ENCODE peak calls at places on chromosomes 4 and X, in five cellular contexts. O is aorta, R is breast epithelium, F is testis, W is stomach. P is an unnamed sample. For H3K27me3, the result is how much of the 10 kb centered on the place peaks cover.

GRCh38 chrX:50920132-50920531 is 9.6 kb downstream of the BMP15 start:
- DNase-seq in F (no peak), W (no peak), O (no peak), R (no peak), P (peak)

GRCh38 chrX:130120746-130121504 is 10.6 kb upstream of the ELF4 start:
- DNase-seq in W (peak), R (no peak), F (peak), O (peak), P (peak)

GRCh38 chrX:71532078-71532752 is 689 bp upstream of the OGT start:
- DNase-seq in F (peak), R (no peak), O (no peak), W (no peak), P (peak)

GRCh38 chr4:121072080-121072835 is at the start of gene NDNF:
- DNase-seq in F (peak), O (peak), W (no peak), R (no peak), P (no peak)

GRCh38 chr4:81468685-81469084 is 3.0 kb downstream of the RASGEF1B start:
- DNase-seq in F (no peak), R (no peak), W (no peak), O (no peak), P (no peak)

GRCh38 chrX:143854006-143854405 is 29.9 kb upstream of the UBE2NL start:
- DNase-seq in R (no peak), F (no peak), O (no peak), W (no peak), P (no peak)

GRCh38 chrX:140510306-140510676 is 5.4 kb upstream of the SOX3 start:
- DNase-seq in O (no peak), W (no peak), F (no peak), R (no peak), P (no peak)

GRCh38 chrX:119402588-119402987 is 3.5 kb downstream of the SLC25A43 start:
- DNase-seq in R (no peak), F (no peak), W (no peak), O (no peak), P (no peak)

GRCh38 chr4:123661080-123661737 is 264.6 kb downstream of the SPRY1 start:
- DNase-seq in W (no peak), F (no peak), R (no peak), O (no peak), P (peak)

GRCh38 chr4:150510176-150510875 is 71.6 kb upstream of the MAB21L2 start:
- DNase-seq in F (no peak), R (no peak), O (no peak), W (no peak), P (no peak)

GRCh38 chr4:54230479-54231418 is 1.7 kb downstream of the PDGFRA start:
- DNase-seq in O (peak), R (no peak), F (peak), W (no peak), P (no peak)

GRCh38 chr4:74230902-74231499 is 73.1 kb downstream of the MTHFD2L start:
- DNase-seq in O (peak), W (peak), F (no peak), R (no peak), P (peak)

GRCh38 chr4:60314367-60314766 is 885.8 kb upstream of the ADGRL3 start:
- DNase-seq in O (no peak), W (no peak), R (no peak), F (no peak), P (no peak)

GRCh38 chr4:60315586-60315985 is 884.5 kb upstream of the ADGRL3 start:
- DNase-seq in F (no peak), O (no peak), R (no peak), W (no peak), P (no peak)

DNA sequence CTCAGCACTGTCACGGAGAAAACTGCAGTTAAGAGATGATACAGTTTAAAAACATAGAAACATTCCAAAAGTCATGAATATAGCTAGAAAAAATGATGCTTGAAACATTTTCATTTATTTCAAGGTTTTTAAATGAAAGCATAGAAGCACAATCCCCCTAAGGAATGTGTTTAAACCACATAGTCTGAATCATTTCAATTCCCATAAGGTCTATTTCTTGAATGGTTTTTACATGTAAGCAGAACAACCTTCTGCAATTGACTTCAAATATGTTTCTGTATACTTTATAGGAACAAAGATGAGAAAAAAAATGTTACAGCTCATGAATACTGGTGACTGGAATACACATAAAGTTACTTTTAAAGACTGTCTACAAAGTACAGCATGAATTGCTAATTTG is 886.5 kb upstream of the ADGRL3 start:
- DNase-seq in W (no peak), R (no peak), O (no peak), F (no peak), P (no peak)
- H3K27ac ChIP-seq in W (no peak), R (no peak), O (no peak), F (no peak), P (no peak)

GRCh38 chrX:104168127-104168526 is 1.9 kb downstream of the FAM199X start:
- DNase-seq in R (no peak), F (no peak), W (no peak), O (no peak), P (no peak)
- H3K4me3 ChIP-seq in R (no peak), F (no peak), W (no peak), O (no peak), P (no peak)

DNA sequence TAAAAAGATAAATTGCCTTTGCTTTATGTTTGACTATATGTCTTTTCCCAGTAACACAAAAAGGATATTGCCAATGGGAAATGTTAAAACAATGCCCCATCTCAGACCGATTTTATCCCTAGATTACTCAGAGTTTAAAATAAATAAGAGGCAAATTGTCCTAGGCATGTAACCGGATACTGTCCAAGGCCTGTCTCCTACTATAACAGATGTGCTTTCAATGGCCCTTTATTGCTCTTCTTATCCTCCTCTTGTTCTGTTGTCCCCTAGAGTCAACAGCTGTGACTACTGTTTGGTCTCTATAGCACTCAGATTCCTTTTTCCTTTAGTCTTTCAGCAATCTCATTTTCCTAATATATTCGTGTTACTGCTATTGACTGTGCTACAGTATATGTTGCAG is 66.8 kb upstream of the PLS3 start:
- DNase-seq in W (no peak), R (no peak), O (no peak), F (no peak), P (no peak)
- H3K27me3 ChIP-seq in W (under half), R (under half), O (under half), F (under half), P (under half)

GRCh38 chr4:108078024-108078733 is 88.5 kb downstream of the HADH start:
- DNase-seq in R (no peak), W (no peak), F (no peak), O (no peak), P (no peak)
- H3K27ac ChIP-seq in R (no peak), W (no peak), F (no peak), O (no peak), P (no peak)